ENCODE peak calls at places on chromosomes 3 and 15, in nine cellular contexts. Z is BE2C, L is H9, B is heart left ventricle, P is cardiac fibroblast, S is epithelial cell of esophagus, F is omental fat pad, G is brain microvascular endothelial cell, N is fibroblast of the aortic adventitia. O is an unnamed sample.

GRCh38 chr3:54123538-54124196 is 1.3 kb downstream of the CACNA2D3 start:
- DNase-seq in Z (peak; percentile 52), L (no peak), B (no peak), P (peak; percentile 10), S (no peak), F (no peak), G (no peak), N (peak; percentile 5), O (no peak)

GRCh38 chr3:60636846-60637245 is 614.4 kb downstream of the FHIT start:
- DNase-seq in Z (no peak), L (peak; percentile 44), B (no peak), P (no peak), S (peak; percentile 32), F (no peak), G (peak; percentile 4), N (no peak), O (no peak)

GRCh38 chr15:66768984-66769383 is 66.9 kb downstream of the SMAD6 start:
- DNase-seq in Z (no peak), L (no peak), B (no peak), P (no peak), S (no peak), F (no peak), G (no peak), N (no peak), O (no peak)

GRCh38 chr3:73179601-73180000 is 118.1 kb downstream of the EBLN2 start:
- DNase-seq in Z (no peak), L (no peak), B (no peak), P (no peak), S (no peak), F (no peak), G (no peak), N (no peak), O (no peak)

GRCh38 chr3:94226058-94226457 is 163.2 kb downstream of the NSUN3 start:
- DNase-seq in Z (no peak), L (no peak), B (no peak), P (peak; percentile 11), S (peak; percentile 85), F (no peak), G (peak; percentile 89), N (peak; percentile 44), O (no peak)

GRCh38 chr3:55511895-55512585 is 24.9 kb upstream of the WNT5A start:
- DNase-seq in Z (no peak), L (no peak), B (no peak), P (peak; percentile 58), S (no peak), F (no peak), G (no peak), N (peak; percentile 89), O (no peak)

GRCh38 chr3:169657351-169658124 is 6.0 kb downstream of the MECOM start:
- DNase-seq in Z (no peak), L (no peak), B (no peak), P (peak; percentile 23), S (peak; percentile 9), F (no peak), G (no peak), N (peak; percentile 55), O (no peak)

GRCh38 chr15:85621096-85621495 is 173.6 kb downstream of the KLHL25 start:
- DNase-seq in Z (no peak), L (no peak), B (no peak), P (peak; percentile 39), S (no peak), F (no peak), G (no peak), N (peak; percentile 52), O (no peak)

GRCh38 chr3:112303811-112304325 is 9.9 kb upstream of the SLC9C1 start:
- DNase-seq in Z (no peak), L (no peak), B (no peak), P (peak; percentile 48), S (peak; percentile 19), F (no peak), G (peak; percentile 20), N (peak; percentile 45), O (no peak)

GRCh38 chr3:158672293-158673176 is at the start of gene LXN:
- DNase-seq in Z (peak; percentile 14), L (peak; percentile 97), B (peak; percentile 85), P (peak; percentile 92), S (peak; percentile 91), F (peak; percentile 66), G (peak; percentile 93), N (peak; percentile 81), O (peak; percentile 79)
- TF ChIP-seq CTCF in Z (peak; percentile 18), L (peak; percentile 80), B (peak; percentile 55), P (peak; percentile 85), S (peak; percentile 95), F (no peak), G (peak; percentile 96), N (peak; percentile 89), O (peak; percentile 70)

GRCh38 chr3:21154911-21155310 is 596.1 kb downstream of the ZNF385D start:
- DNase-seq in Z (no peak), L (no peak), B (no peak), P (no peak), S (no peak), F (no peak), G (no peak), N (no peak), O (no peak)
- TF ChIP-seq CTCF in Z (no peak), L (no peak), B (no peak), P (no peak), S (no peak), F (no peak), G (no peak), N (no peak), O (no peak)

GRCh38 chr15:101171954-101172353 is 79.9 kb downstream of the CHSY1 start:
- DNase-seq in Z (peak; percentile 71), L (no peak), B (no peak), P (no peak), S (no peak), F (no peak), G (no peak), N (no peak), O (no peak)
- TF ChIP-seq CTCF in Z (no peak), L (no peak), B (no peak), P (no peak), S (no peak), F (no peak), G (no peak), N (no peak), O (no peak)

DNA sequence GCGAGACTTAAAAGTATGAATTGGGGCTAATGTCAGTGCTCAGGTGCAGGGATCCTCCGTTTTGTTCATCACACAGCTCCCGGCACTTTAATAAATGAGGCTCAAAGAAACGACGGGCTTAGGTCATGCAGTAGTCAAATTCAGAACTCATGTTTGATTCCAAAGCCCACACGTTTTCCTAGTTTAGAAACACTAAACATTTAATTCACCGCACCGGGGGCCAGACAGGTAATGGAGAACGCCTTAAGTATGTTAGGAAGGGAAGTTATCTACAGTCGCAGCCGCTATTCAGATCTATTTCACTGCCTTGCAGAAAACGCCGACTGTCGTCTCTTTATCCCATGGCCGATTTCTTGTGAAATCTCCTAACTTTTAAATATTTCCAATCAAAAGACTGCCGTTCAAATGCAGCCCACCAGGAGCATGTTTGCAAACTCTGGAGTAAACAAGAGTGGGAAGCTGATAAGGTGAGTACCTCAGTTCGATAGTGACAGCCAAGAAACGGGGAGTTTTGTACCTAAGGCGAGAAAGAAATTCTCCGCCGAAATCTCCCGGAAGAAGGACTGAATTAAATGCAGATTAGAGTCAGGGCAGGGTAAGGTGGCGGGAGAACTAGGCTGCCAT is 569 bp downstream of the HIGD2B start:
- DNase-seq in Z (no peak), L (no peak), B (no peak), P (peak; percentile 0), S (peak; percentile 6), F (no peak), G (no peak), N (no peak), O (no peak)
- TF ChIP-seq CTCF in Z (no peak), L (peak; percentile 21), B (no peak), P (no peak), S (no peak), F (no peak), G (no peak), N (no peak), O (no peak)

GRCh38 chr15:48978638-48979037 is 14.9 kb upstream of the SHC4 start:
- DNase-seq in Z (peak; percentile 11), L (no peak), B (no peak), P (no peak), S (no peak), F (no peak), G (no peak), N (no peak), O (no peak)

GRCh38 chr15:48976444-48977088 is 12.8 kb upstream of the SHC4 start:
- DNase-seq in Z (no peak), L (no peak), B (no peak), P (no peak), S (no peak), F (no peak), G (no peak), N (no peak), O (no peak)

GRCh38 chr15:48975713-48976419 is 12.1 kb upstream of the SHC4 start:
- DNase-seq in Z (peak; percentile 91), L (peak; percentile 87), B (peak; percentile 76), P (peak; percentile 84), S (peak; percentile 71), F (peak; percentile 50), G (peak; percentile 69), N (peak; percentile 76), O (peak; percentile 76)

GRCh38 chr15:48972750-48973503 is 9.2 kb upstream of the SHC4 start:
- DNase-seq in Z (no peak), L (no peak), B (no peak), P (no peak), S (no peak), F (no peak), G (no peak), N (no peak), O (no peak)

GRCh38 chr15:48974865-48975264 is 11.1 kb upstream of the SHC4 start:
- DNase-seq in Z (peak; percentile 30), L (peak; percentile 53), B (no peak), P (peak; percentile 29), S (no peak), F (no peak), G (no peak), N (no peak), O (no peak)
- TF ChIP-seq CTCF in Z (peak; percentile 18), L (no peak), B (no peak), P (no peak), S (no peak), F (no peak), G (peak; percentile 59), N (peak; percentile 20), O (peak; percentile 23)

GRCh38 chr3:192825657-192826200 is 91.9 kb downstream of the MB21D2 start:
- DNase-seq in Z (no peak), L (no peak), B (no peak), P (peak; percentile 69), S (peak; percentile 82), F (no peak), G (no peak), N (peak; percentile 55), O (no peak)
- TF ChIP-seq CTCF in Z (no peak), L (peak; percentile 49), B (no peak), P (no peak), S (peak; percentile 19), F (no peak), G (peak; percentile 27), N (no peak), O (peak; percentile 25)

DNA sequence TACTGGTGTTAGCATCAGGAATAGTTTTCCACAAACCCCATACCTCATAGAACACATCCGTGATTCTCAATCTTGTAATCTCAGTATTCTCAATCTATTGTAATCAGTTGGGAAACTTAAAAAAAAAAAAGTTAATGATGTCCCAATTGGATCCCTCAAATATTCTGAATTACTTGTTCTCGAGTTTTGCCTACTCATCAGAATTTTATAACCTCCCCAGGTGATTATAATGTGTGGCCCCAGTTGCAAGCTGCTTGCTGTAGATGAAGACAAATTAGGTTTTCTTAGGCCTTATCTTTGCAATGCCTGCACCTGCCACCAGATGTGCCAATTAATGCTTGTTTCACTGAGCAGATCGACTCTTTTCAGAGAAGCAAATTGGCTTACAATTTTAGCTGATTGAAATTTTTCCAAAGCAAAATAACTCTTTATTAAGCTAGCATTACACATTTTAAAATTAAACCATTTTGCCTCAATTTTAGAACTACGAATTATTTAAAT is 19.0 kb upstream of the DIPK2A start:
- DNase-seq in Z (no peak), L (no peak), B (no peak), P (no peak), S (no peak), F (no peak), G (no peak), N (no peak), O (no peak)
- TF ChIP-seq CTCF in Z (no peak), L (peak; percentile 42), B (no peak), P (no peak), S (peak; percentile 28), F (no peak), G (no peak), N (peak; percentile 20), O (peak; percentile 20)

O was measured in progenitor cell of endocrine pancreas.